ENCODE peak calls at places on chromosomes 7 and 10, in ten cellular contexts. Y is lower lobe of right lung, G is right lobe of liver, X is brain microvascular endothelial cell, R is psoas muscle, A is astrocyte of the cerebellum, F is A549, T is pancreas, O is bronchial epithelial cell, N is colonic mucosa. K is an unnamed sample.

GRCh38 chr7:55365103-55365679 is at the start of gene LANCL2:
- DNase-seq in F (no peak), G (peak; percentile 65), A (no peak), R (no peak), Y (peak; percentile 72), X (no peak), N (peak; percentile 49), T (peak; percentile 61), O (peak; percentile 15), K (no peak)

GRCh38 chr7:44131173-44132009 is 8.0 kb upstream of the POLD2 start:
- DNase-seq in X (no peak), O (peak; percentile 29), T (peak; percentile 33), A (no peak), G (peak; percentile 90), F (peak; percentile 40), R (peak; percentile 11), Y (no peak), N (no peak), K (no peak)

GRCh38 chr7:75621124-75621523 is 117.6 kb downstream of the HIP1 start:
- DNase-seq in F (no peak), N (no peak), R (no peak), O (no peak), G (no peak), A (no peak), Y (no peak), T (no peak), X (no peak), K (peak; percentile 65)

GRCh38 chr10:970311-971149 is 17.7 kb upstream of the GTPBP4 start:
- DNase-seq in T (peak; percentile 36), Y (no peak), X (peak; percentile 11), F (no peak), A (no peak), O (no peak), R (peak; percentile 58), G (peak; percentile 57), N (peak; percentile 27), K (no peak)

GRCh38 chr7:84629640-84630318 is 435.2 kb upstream of the SEMA3A start:
- DNase-seq in X (no peak), F (no peak), T (no peak), R (no peak), G (no peak), Y (no peak), O (peak; percentile 57), N (no peak), A (no peak), K (no peak)

GRCh38 chr7:36021367-36021766 is 131.7 kb upstream of the EEPD1 start:
- DNase-seq in F (peak; percentile 36), R (no peak), T (no peak), G (no peak), O (no peak), X (no peak), Y (no peak), A (peak; percentile 15), N (no peak), K (no peak)

GRCh38 chr10:91587710-91588638 is 44.9 kb downstream of the PPP1R3C start:
- DNase-seq in Y (no peak), R (peak; percentile 59), X (peak; percentile 61), G (no peak), T (peak; percentile 41), A (no peak), O (peak; percentile 61), F (peak; percentile 56), N (no peak), K (no peak)

GRCh38 chr10:122487231-122487765 is 25.9 kb downstream of the HTRA1 start:
- DNase-seq in N (no peak), A (no peak), X (no peak), Y (no peak), T (no peak), R (no peak), O (peak; percentile 66), F (no peak), G (no peak), K (no peak)

GRCh38 chr10:85612378-85612775 is 754.2 kb downstream of the GRID1 start:
- DNase-seq in R (no peak), A (no peak), Y (no peak), O (no peak), N (no peak), G (no peak), X (no peak), F (no peak), T (no peak), K (peak; percentile 25)

GRCh38 chr7:78702770-78703169 is 750.7 kb downstream of the MAGI2 start:
- DNase-seq in X (peak; percentile 63), A (peak; percentile 97), G (no peak), R (no peak), N (no peak), F (no peak), Y (no peak), O (peak; percentile 91), T (no peak), K (no peak)

GRCh38 chr10:34726862-34727261 is 88.2 kb downstream of the PARD3 start:
- DNase-seq in A (no peak), T (no peak), Y (no peak), R (no peak), G (no peak), N (no peak), O (no peak), F (no peak), X (no peak), K (no peak)

GRCh38 chr7:25949672-25950487 is 202.1 kb upstream of the NFE2L3 start:
- DNase-seq in R (no peak), Y (no peak), A (no peak), O (no peak), F (no peak), T (peak; percentile 72), N (peak; percentile 62), X (no peak), G (peak; percentile 71), K (peak; percentile 41)

DNA sequence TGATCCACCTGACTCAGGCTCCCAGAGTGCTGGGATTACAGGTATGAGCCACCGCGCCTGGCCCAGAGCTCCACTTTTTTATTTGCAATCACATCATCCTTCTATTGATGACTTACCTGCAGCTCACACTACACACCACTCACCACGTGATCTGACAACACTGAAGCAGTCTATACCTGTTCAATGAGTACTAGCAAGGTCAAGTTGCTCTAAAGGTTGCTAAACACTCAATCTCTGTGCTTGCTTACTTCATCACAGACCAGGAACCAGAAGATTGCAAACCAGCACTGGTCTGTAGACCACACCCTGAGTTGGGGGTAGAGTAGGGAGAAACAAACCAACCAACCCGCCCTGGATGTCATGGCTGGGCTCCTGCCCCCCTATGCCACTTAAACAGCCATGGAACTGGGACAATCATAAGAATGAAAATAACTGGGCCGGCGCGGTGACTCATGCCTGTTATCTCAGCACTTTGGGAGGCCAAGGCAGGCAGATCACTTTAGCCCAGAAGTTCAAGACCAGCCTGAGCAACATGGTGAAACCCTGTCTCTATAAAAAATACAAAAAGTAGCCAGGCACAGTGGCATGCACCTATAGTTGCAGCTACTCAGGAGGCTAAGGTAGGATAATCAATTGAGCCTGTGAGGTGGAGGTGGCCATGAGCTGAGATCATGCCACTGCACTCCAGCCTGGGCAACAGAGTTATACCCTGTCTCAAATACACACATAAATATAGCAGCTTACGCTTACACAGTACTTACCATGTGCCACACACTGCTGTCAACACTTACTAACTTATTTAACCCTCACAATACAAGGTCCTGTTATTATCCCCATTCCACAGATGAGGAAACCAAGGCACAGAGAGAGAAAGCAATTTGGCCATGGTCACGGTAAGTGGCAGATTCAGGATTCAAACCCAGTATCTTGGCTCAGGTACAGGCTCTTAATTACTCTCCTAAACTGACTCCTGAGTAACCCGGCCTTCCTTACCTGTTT is 19.4 kb downstream of the DLG5 start:
- DNase-seq in A (no peak), O (peak; percentile 95), F (no peak), G (no peak), T (no peak), X (no peak), Y (no peak), N (no peak), R (no peak), K (no peak)
- TF ChIP-seq CTCF in A (no peak), O (no peak), F (no peak), G (no peak), T (no peak), X (no peak), Y (no peak), N (no peak), R (no peak), K (no peak)

GRCh38 chr10:96622330-96622729 is 35.5 kb upstream of the TM9SF3 start:
- DNase-seq in R (no peak), A (no peak), N (no peak), F (no peak), Y (no peak), G (no peak), O (no peak), T (no peak), X (no peak), K (no peak)
- TF ChIP-seq CTCF in R (no peak), A (no peak), N (no peak), F (no peak), Y (no peak), G (no peak), O (no peak), T (no peak), X (no peak), K (no peak)

GRCh38 chr10:100728928-100729876 is 16.2 kb upstream of the PAX2 start:
- DNase-seq in O (peak; percentile 13), N (peak; percentile 31), F (peak; percentile 93), R (no peak), T (no peak), A (no peak), X (no peak), Y (no peak), G (no peak), K (no peak)
- TF ChIP-seq CTCF in O (peak; percentile 44), N (no peak), F (peak; percentile 85), R (no peak), T (no peak), A (peak; percentile 28), X (peak; percentile 63), Y (no peak), G (no peak), K (peak; percentile 52)

DNA sequence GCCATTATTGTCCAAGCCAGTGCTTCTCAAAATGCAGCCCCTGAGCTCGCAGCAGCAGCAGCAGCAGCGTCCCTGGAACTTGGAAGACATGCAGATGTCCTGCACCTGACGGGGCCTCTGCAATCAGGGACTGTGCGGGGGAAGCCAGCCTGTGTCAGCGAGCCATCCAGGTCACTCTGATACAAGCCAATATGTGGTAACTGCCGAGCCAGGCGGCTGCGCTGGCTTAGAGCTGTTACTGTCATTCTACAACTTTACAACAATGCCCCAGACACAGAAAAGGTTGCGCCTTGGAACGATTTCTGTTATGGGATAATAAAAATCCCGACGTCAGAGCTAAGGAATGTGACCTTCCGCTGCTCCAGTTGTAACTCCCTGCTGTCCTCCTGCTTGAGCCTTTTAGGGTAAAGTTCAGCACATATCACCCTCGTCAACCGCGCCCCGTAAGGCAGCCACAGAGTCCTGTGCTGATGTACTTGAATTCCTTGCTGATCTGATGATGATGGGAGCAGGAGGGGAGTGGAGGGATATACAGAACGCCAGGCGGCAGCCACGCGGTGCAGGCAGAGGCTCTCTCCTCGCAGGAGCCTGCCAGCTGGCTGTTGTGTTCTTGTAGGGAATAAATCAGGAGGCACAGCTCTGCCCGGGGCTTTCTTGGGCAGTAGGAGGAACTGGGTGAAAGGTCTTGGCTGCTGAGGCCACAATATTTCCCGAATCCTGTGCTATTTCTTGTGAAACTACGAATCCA is 20.0 kb upstream of the CRYGN start:
- DNase-seq in F (peak; percentile 90), Y (peak; percentile 72), A (peak; percentile 82), R (peak; percentile 90), T (peak; percentile 64), O (peak; percentile 45), G (peak; percentile 58), X (peak; percentile 76), N (peak; percentile 83), K (no peak)
- TF ChIP-seq CTCF in F (peak; percentile 36), Y (peak; percentile 32), A (peak; percentile 53), R (no peak), T (no peak), O (peak; percentile 35), G (peak; percentile 22), X (peak; percentile 64), N (no peak), K (no peak)

K was measured in GM06990.